ENCODE peak calls at places on chromosome 14, in four cellular contexts. E is sigmoid colon, L is IMR-90, Y is HCT116. W is an unnamed sample.

GRCh38 chr14:103008768-103009342 is 48.5 kb downstream of the CDC42BPB start:
- DNase-seq in E (peak), L (peak), Y (no peak), W (no peak)

GRCh38 chr14:55974046-55974582 is 144.1 kb upstream of the PELI2 start:
- DNase-seq in E (no peak), L (no peak), Y (no peak), W (no peak)

GRCh38 chr14:89444044-89444443 is 27.0 kb upstream of the FOXN3 start:
- DNase-seq in E (peak), L (no peak), Y (no peak), W (no peak)

GRCh38 chr14:101033446-101034165 is 130.1 kb upstream of the RTL1 start:
- DNase-seq in E (peak), L (no peak), Y (no peak), W (no peak)

GRCh38 chr14:24866067-24866466 is 183.9 kb downstream of the STXBP6 start:
- DNase-seq in E (no peak), L (no peak), Y (no peak), W (no peak)

GRCh38 chr14:105945891-105946290 is 419.5 kb downstream of the TMEM121 start:
- DNase-seq in E (no peak), L (no peak), Y (no peak), W (no peak)

GRCh38 chr14:56650075-56650474 is 70.5 kb downstream of the TMEM260 start:
- DNase-seq in E (no peak), L (no peak), Y (no peak), W (no peak)

GRCh38 chr14:94394594-94395305 is 6.3 kb upstream of the SERPINA1 start:
- DNase-seq in E (peak), L (peak), Y (no peak), W (no peak)

GRCh38 chr14:100325231-100325632 is 2.1 kb downstream of the SLC25A47 start:
- DNase-seq in E (no peak), L (no peak), Y (no peak), W (no peak)

GRCh38 chr14:24818054-24818822 is 184.2 kb upstream of the GZMB start:
- DNase-seq in E (no peak), L (no peak), Y (no peak), W (no peak)

GRCh38 chr14:99514552-99515300 is 33.5 kb downstream of the CCNK start:
- DNase-seq in E (no peak), L (no peak), Y (no peak), W (no peak)

GRCh38 chr14:95011449-95012020 is 145.8 kb downstream of the DICER1 start:
- DNase-seq in E (peak), L (no peak), Y (no peak), W (no peak)

GRCh38 chr14:83992857-83993256 is 1537.1 kb upstream of the FLRT2 start:
- DNase-seq in E (no peak), L (peak), Y (no peak), W (no peak)

GRCh38 chr14:90060312-90060964 is 1.4 kb upstream of the KCNK13 start:
- DNase-seq in E (no peak), L (peak), Y (peak), W (no peak)

GRCh38 chr14:33463731-33464130 is 487.1 kb downstream of the EGLN3 start:
- DNase-seq in E (no peak), L (no peak), Y (no peak), W (no peak)

GRCh38 chr14:55297611-55298323 is 26.5 kb downstream of the FBXO34 start:
- DNase-seq in E (no peak), L (no peak), Y (no peak), W (no peak)

GRCh38 chr14:61476737-61477410 is 155.5 kb downstream of the PRKCH start:
- DNase-seq in E (peak), L (peak), Y (no peak), W (no peak)

GRCh38 chr14:67517083-67517482 is 16.0 kb upstream of the PLEKHH1 start:
- DNase-seq in E (peak), L (no peak), Y (no peak), W (no peak)

GRCh38 chr14:92540472-92541048 is 27.0 kb downstream of the RIN3 start:
- DNase-seq in E (peak), L (peak), Y (peak), W (peak)

GRCh38 chr14:103688906-103689902 is 26.0 kb downstream of the XRCC3 start:
- DNase-seq in E (no peak), L (no peak), Y (no peak), W (no peak)

GRCh38 chr14:67268456-67269115 is 27.4 kb downstream of the PALS1 start:
- DNase-seq in E (no peak), L (peak), Y (no peak), W (no peak)

GRCh38 chr14:30402846-30403245 is 156.1 kb upstream of the G2E3 start:
- DNase-seq in E (no peak), L (no peak), Y (no peak), W (no peak)

GRCh38 chr14:73125169-73125588 is 11.1 kb upstream of the PSEN1 start:
- DNase-seq in E (no peak), L (no peak), Y (no peak), W (no peak)

DNA sequence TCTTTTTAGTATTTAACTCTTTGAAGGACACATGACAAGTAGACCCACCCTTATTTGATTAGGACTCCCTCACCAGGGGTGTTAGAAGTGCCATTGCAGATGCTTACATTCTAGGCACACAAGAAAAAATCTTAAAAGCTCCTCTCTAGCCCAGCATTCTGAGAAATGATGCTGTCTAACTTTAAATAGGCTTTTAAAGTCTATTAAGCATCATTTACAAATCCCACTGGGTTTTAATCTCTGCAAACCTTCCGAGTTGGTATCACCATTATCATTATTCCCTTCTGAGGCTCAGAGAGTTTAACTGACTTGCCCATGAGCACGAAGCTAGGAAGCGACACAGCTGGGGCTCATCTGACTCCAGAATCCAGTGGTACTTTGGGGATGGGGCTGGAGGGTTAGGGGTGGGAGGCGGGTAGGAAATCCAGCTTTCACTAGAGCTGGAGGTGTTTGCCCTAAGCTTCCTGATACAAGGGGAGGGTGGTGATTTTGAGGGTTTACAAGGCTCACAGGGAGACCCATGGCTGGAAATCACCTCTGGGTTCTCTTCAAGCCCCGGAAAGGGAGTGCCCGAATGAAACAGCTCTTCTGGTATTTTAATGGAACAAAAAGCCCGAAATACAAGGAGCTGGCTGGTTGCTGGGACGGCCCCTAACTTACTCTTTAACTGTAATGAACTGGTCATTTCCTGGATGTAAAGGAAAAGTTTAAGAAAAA is 109.2 kb upstream of the FUT8 start:
- DNase-seq in E (no peak), L (peak), Y (no peak), W (peak)
- TF ChIP-seq POLR2A in E (no peak), L (no peak), Y (no peak), W (no peak)

DNA sequence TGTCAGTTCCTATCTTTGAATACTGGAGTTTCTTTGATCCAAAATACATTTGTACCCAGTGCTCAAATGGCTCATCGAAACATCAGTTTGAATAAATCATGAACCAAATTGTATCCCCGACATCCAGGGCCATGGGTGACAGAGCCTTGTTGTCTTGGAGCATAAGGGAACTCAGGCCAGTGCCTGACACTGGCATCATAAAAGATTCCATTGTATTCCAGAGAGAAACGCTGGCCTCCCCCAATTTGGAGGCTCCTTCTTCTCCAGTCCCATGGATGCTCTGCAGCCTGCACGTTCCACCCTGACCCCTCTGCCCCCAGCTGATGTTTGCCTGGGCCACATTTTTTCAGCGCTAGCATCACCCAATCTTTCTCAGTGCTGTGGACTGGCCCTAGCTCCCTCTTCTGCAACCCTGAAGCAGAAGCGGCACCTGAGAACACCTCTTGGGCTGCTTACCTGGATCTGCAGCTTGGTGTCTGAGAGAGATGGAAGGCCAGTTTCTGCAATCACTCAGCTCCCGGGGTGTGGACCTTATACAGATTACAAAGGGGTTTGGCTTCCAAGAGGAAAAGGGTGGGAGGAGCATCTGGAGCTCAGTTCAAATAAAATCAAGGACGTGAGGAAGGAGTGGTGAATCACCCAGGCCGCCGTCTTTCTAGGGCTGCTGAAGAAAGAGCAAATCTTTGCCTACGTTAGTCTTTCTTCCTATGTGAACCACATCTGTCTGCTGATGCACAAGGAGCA is at the start of gene RNASE1:
- DNase-seq in E (peak), L (no peak), Y (no peak), W (no peak)
- TF ChIP-seq POLR2A in E (peak), L (no peak), Y (no peak), W (no peak)

GRCh38 chr14:35402323-35403084 is 2.0 kb downstream of the NFKBIA start:
- DNase-seq in E (peak), L (peak), Y (no peak), W (no peak)
- TF ChIP-seq POLR2A in E (no peak), L (no peak), Y (no peak), W (no peak)

GRCh38 chr14:22475381-22475780 is 113.6 kb downstream of the DAD1 start:
- DNase-seq in E (no peak), L (no peak), Y (no peak), W (no peak)

GRCh38 chr14:22476882-22477281 is 112.1 kb downstream of the DAD1 start:
- DNase-seq in E (no peak), L (no peak), Y (no peak), W (no peak)

GRCh38 chr14:22472935-22473854 is 115.8 kb downstream of the DAD1 start:
- DNase-seq in E (no peak), L (peak), Y (peak), W (no peak)

GRCh38 chr14:22476005-22476751 is 112.8 kb downstream of the DAD1 start:
- DNase-seq in E (no peak), L (no peak), Y (no peak), W (no peak)

DNA sequence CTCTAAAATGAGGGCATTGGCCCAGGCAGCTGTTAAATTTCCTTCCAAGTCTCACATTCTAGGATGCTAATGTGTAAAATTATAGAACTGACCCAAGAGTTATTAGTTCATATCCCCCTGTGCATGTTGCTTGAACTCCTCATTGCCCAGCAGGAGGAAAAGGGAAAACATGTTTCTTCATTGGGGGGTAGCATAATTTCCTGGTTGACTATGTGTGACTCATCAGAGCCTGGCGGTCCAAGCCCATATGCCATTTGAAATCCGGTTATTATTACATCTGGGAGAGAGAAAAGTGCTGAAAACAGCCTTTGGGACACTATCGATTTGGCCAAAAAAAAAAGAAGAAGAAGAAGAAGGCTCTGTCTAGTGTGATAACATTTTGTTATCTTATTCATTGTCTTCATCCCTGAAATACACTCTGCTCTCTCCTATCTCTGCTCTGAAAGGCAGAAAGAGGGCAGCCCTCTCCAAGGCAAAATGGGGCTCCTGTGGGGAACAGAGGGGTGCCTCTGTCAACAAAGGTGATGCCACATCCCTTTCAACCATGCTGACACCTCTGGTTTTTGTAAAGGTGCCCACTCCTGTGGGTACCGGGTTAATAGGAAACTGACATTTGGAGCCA is 114.2 kb downstream of the DAD1 start:
- DNase-seq in E (no peak), L (peak), Y (no peak), W (no peak)
- TF ChIP-seq POLR2A in E (no peak), L (no peak), Y (no peak), W (no peak)

DNA sequence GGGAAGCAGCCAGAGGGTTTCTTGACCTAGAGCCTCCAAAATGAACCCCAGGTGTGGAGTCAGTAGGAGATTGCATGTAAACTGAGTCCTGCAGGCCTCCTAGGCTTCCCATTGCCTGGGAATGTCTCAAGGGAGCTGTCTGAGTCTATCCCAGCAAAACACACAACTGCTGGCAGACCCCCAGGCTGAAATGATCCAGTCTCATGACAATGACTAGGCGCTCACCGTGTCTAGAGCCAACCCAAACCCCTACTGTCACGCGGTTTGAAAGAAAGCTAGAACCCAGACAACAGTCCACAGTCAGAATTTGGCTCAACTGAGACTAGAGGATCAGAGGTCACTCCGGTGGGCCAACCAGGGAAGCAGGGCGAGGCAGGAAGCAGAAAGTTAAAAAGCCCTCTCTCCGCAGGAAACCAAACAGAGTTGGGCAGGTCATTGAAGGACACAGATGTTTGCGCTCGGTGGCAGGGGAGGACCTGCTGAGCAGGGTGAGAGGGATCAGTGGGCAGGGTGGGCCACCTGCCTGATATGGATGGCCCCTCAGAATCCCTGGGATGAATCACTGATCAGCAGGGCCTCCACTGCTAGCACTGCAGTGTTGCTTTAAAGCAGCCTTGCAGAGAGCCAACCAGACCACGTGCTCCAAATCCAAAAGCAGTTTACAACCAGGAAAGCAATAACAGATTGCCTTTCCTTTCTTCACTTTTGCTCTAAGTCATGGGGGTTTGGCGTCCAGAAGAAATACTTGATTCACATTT is 23.8 kb downstream of the ACTN1 start:
- DNase-seq in E (peak), L (peak), Y (no peak), W (no peak)
- TF ChIP-seq POLR2A in E (no peak), L (no peak), Y (no peak), W (no peak)

GRCh38 chr14:37165794-37166193 is 6.6 kb downstream of the SLC25A21 start:
- DNase-seq in E (no peak), L (no peak), Y (no peak), W (no peak)

GRCh38 chr14:37167151-37168047 is 5.0 kb downstream of the SLC25A21 start:
- DNase-seq in E (no peak), L (no peak), Y (no peak), W (no peak)

GRCh38 chr14:37170237-37170636 is 2.2 kb downstream of the SLC25A21 start:
- DNase-seq in E (no peak), L (no peak), Y (no peak), W (no peak)

GRCh38 chr14:37170993-37171392 is 1.4 kb downstream of the SLC25A21 start:
- DNase-seq in E (no peak), L (no peak), Y (no peak), W (no peak)

GRCh38 chr14:37168721-37169120 is 3.7 kb downstream of the SLC25A21 start:
- DNase-seq in E (no peak), L (no peak), Y (no peak), W (no peak)
- TF ChIP-seq POLR2A in E (no peak), L (no peak), Y (no peak), W (no peak)

DNA sequence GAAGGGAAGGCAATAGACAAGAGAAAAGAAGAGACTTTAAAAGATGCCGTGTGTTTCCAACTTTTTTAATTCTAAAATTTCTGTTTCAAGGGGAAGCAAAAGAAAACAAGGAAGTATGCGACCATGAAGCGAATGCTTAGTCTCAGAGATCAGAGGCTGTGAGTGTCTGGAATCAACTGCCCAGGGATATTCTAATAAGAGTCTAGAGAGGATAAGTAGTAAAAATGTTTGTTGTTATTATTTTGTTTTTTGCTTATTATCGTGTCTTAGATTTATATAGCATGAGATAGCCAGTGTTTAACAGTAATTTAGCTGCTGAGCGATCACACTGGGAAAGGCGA is 421 bp downstream of the FCF1 start:
- DNase-seq in E (no peak), L (no peak), Y (no peak), W (no peak)
- TF ChIP-seq POLR2A in E (no peak), L (no peak), Y (no peak), W (no peak)

GRCh38 chr14:77035267-77035666 is 6.8 kb upstream of the IRF2BPL start:
- DNase-seq in E (no peak), L (no peak), Y (no peak), W (no peak)

GRCh38 chr14:77031680-77032482 is 3.4 kb upstream of the IRF2BPL start:
- DNase-seq in E (peak), L (peak), Y (no peak), W (no peak)

GRCh38 chr14:77032854-77033621 is 4.5 kb upstream of the IRF2BPL start:
- DNase-seq in E (peak), L (peak), Y (no peak), W (no peak)

GRCh38 chr14:77032483-77032853 is 4.0 kb upstream of the IRF2BPL start:
- DNase-seq in E (no peak), L (no peak), Y (no peak), W (no peak)

GRCh38 chr14:77033622-77034521 is 5.4 kb upstream of the IRF2BPL start:
- DNase-seq in E (peak), L (peak), Y (no peak), W (no peak)
- TF ChIP-seq POLR2A in E (peak), L (peak), Y (peak), W (peak)

GRCh38 chr14:70602254-70602653 is 1.8 kb upstream of the MED6 start:
- DNase-seq in E (no peak), L (no peak), Y (no peak), W (no peak)

GRCh38 chr14:70595443-70596185 is 4.8 kb downstream of the MED6 start:
- DNase-seq in E (no peak), L (peak), Y (no peak), W (peak)

GRCh38 chr14:70601162-70601561 is 707 bp upstream of the MED6 start:
- DNase-seq in E (no peak), L (peak), Y (no peak), W (no peak)

DNA sequence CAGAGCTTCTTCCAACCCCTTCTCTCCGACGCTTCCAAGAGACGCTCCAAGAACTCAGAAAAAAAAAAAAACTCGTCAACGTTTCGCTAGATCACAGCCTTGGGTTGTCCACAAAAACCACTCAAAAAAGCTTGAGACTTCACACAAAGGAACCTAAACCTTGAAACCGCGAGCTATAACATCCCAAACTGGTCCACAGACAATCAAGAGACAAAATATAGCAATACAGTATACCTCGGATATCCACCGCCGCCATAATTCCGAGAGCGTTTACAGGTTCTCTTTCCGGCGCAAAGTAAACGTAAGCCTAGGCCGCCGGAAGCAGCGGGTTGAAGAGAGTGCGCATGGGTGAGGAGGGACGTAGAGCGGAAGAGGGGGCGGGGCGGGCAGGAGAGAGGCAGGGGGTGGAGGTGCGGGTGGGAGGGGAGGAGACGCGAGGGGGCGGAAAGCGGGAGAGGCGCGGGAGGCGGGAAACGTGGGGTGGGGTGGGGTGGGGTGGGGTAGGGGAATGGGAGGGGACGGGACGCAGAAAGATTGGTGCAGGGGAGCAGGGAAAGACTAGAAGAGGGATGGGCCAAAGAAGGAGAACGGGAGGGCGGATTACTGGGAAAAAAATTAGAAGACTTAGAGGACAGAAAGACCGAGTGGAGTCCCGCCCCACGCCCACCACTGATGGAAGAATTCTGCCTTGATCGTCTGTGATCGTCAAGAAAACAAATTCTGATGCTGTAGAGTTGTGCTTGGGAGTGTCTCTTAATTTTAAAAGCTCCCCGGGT is at the start of gene MED6:
- DNase-seq in E (peak), L (peak), Y (peak), W (peak)
- TF ChIP-seq POLR2A in E (no peak), L (peak), Y (no peak), W (no peak)